ENCODE peak calls at places on chromosomes 5 and 9, in ten cellular contexts. P, R, H, Q, O, N, W, S, G and C are unnamed samples.

GRCh38 chr5:10689391-10690081 is 71.5 kb downstream of the DAP start:
- DNase-seq in P (no peak), R (no peak), H (no peak), Q (peak; percentile 46), O (no peak), N (no peak), W (no peak), S (no peak), G (peak; percentile 50), C (no peak)

GRCh38 chr5:163456840-163457239 is 3.1 kb downstream of the NUDCD2 start:
- DNase-seq in P (no peak), R (no peak), H (no peak), Q (no peak), O (no peak), N (no peak), W (no peak), S (no peak), G (no peak), C (no peak)

GRCh38 chr9:124480621-124480981 is 26.6 kb downstream of the NR5A1 start:
- DNase-seq in P (no peak), R (peak; percentile 40), H (no peak), Q (peak; percentile 72), O (no peak), N (no peak), W (no peak), S (peak; percentile 6), G (peak; percentile 32), C (no peak)

GRCh38 chr5:142915840-142916424 is 145.8 kb downstream of the ARHGAP26 start:
- DNase-seq in P (no peak), R (no peak), H (no peak), Q (peak; percentile 55), O (no peak), N (no peak), W (no peak), S (peak; percentile 46), G (peak; percentile 35), C (no peak)

GRCh38 chr5:123965626-123966025 is 453.6 kb downstream of the CSNK1G3 start:
- DNase-seq in P (no peak), R (no peak), H (no peak), Q (no peak), O (no peak), N (no peak), W (no peak), S (peak; percentile 2), G (no peak), C (no peak)

GRCh38 chr9:126162611-126163381 is 163.8 kb upstream of the MVB12B start:
- DNase-seq in P (no peak), R (no peak), H (no peak), Q (no peak), O (no peak), N (no peak), W (no peak), S (no peak), G (no peak), C (no peak)

GRCh38 chr5:80399553-80400239 is 8.2 kb upstream of the ZFYVE16 start:
- DNase-seq in P (no peak), R (no peak), H (no peak), Q (no peak), O (no peak), N (no peak), W (no peak), S (peak; percentile 3), G (no peak), C (no peak)

GRCh38 chr5:131242728-131243255 is 21.1 kb upstream of the CDC42SE2 start:
- DNase-seq in P (no peak), R (no peak), H (no peak), Q (no peak), O (no peak), N (no peak), W (no peak), S (peak; percentile 91), G (no peak), C (no peak)

GRCh38 chr5:94746731-94747124 is 128.3 kb downstream of the SLF1 start:
- DNase-seq in P (no peak), R (no peak), H (no peak), Q (peak; percentile 32), O (no peak), N (no peak), W (no peak), S (no peak), G (no peak), C (no peak)

GRCh38 chr5:73448451-73449136 is at the start of gene FOXD1:
- DNase-seq in P (peak; percentile 34), R (peak; percentile 65), H (peak; percentile 76), Q (peak; percentile 82), O (no peak), N (no peak), W (no peak), S (peak; percentile 99), G (peak; percentile 88), C (peak; percentile 61)

GRCh38 chr9:96062051-96062450 is 186.6 kb downstream of the ERCC6L2 start:
- DNase-seq in P (no peak), R (no peak), H (no peak), Q (no peak), O (no peak), N (no peak), W (no peak), S (no peak), G (no peak), C (no peak)

GRCh38 chr5:1012316-1012841 is 3.8 kb downstream of the NKD2 start:
- DNase-seq in P (no peak), R (peak; percentile 21), H (no peak), Q (no peak), O (no peak), N (no peak), W (no peak), S (no peak), G (no peak), C (no peak)

GRCh38 chr5:36414869-36415282 is 113.2 kb upstream of the RANBP3L start:
- DNase-seq in P (no peak), R (no peak), H (peak; percentile 36), Q (peak; percentile 64), O (no peak), N (no peak), W (no peak), S (peak; percentile 75), G (peak; percentile 61), C (no peak)

GRCh38 chr9:99878651-99879050 is 27.8 kb upstream of the STX17 start:
- DNase-seq in P (no peak), R (no peak), H (no peak), Q (no peak), O (no peak), N (no peak), W (no peak), S (no peak), G (no peak), C (no peak)

GRCh38 chr5:84433461-84433860 is 48.8 kb upstream of the EDIL3 start:
- DNase-seq in P (no peak), R (no peak), H (no peak), Q (no peak), O (no peak), N (no peak), W (no peak), S (peak; percentile 32), G (no peak), C (no peak)

GRCh38 chr5:81205058-81205457 is 28.1 kb upstream of the CKMT2 start:
- DNase-seq in P (no peak), R (no peak), H (no peak), Q (no peak), O (no peak), N (no peak), W (no peak), S (no peak), G (no peak), C (no peak)

GRCh38 chr5:179817071-179817840 is 3.4 kb upstream of the SQSTM1 start:
- DNase-seq in P (no peak), R (peak; percentile 68), H (no peak), Q (no peak), O (no peak), N (no peak), W (no peak), S (no peak), G (no peak), C (no peak)

GRCh38 chr5:74382864-74383618 is 257.5 kb downstream of the ENC1 start:
- DNase-seq in P (peak; percentile 74), R (no peak), H (no peak), Q (peak; percentile 44), O (no peak), N (no peak), W (no peak), S (peak; percentile 71), G (no peak), C (no peak)

GRCh38 chr9:93464876-93465275 is 11.5 kb upstream of the FAM120AOS start:
- DNase-seq in P (no peak), R (no peak), H (no peak), Q (no peak), O (no peak), N (no peak), W (no peak), S (no peak), G (no peak), C (no peak)

GRCh38 chr5:140321796-140322195 is 18.9 kb upstream of the PFDN1 start:
- DNase-seq in P (no peak), R (no peak), H (no peak), Q (no peak), O (peak; percentile 5), N (no peak), W (no peak), S (no peak), G (no peak), C (no peak)

GRCh38 chr5:149674686-149675085 is 55.4 kb upstream of the PPARGC1B start:
- DNase-seq in P (no peak), R (no peak), H (no peak), Q (no peak), O (no peak), N (no peak), W (no peak), S (no peak), G (no peak), C (no peak)

GRCh38 chr5:74848553-74849025 is 17.6 kb downstream of the FAM169A start:
- DNase-seq in P (no peak), R (no peak), H (no peak), Q (no peak), O (no peak), N (no peak), W (no peak), S (no peak), G (no peak), C (no peak)

GRCh38 chr5:91178461-91178860 is 204.7 kb downstream of the ARRDC3 start:
- DNase-seq in P (no peak), R (no peak), H (no peak), Q (no peak), O (no peak), N (no peak), W (no peak), S (no peak), G (no peak), C (no peak)

GRCh38 chr9:69180670-69181069 is 6.6 kb downstream of the TJP2 start:
- DNase-seq in P (no peak), R (no peak), H (peak; percentile 73), Q (no peak), O (no peak), N (no peak), W (no peak), S (peak; percentile 96), G (peak; percentile 79), C (no peak)

GRCh38 chr5:10424124-10424731 is 17.5 kb upstream of the ROPN1L start:
- DNase-seq in P (no peak), R (no peak), H (no peak), Q (peak; percentile 50), O (peak; percentile 38), N (no peak), W (no peak), S (peak; percentile 47), G (peak; percentile 46), C (no peak)

GRCh38 chr9:16689352-16689938 is 181.0 kb downstream of the BNC2 start:
- DNase-seq in P (no peak), R (no peak), H (peak; percentile 81), Q (no peak), O (no peak), N (no peak), W (no peak), S (peak; percentile 43), G (no peak), C (no peak)

GRCh38 chr5:34743878-34744277 is 87.8 kb downstream of the RAI14 start:
- DNase-seq in P (no peak), R (no peak), H (no peak), Q (peak; percentile 53), O (no peak), N (no peak), W (no peak), S (peak; percentile 95), G (peak; percentile 78), C (peak; percentile 10)

GRCh38 chr9:35322075-35322885 is 160.5 kb downstream of the UNC13B start:
- DNase-seq in P (no peak), R (no peak), H (no peak), Q (no peak), O (no peak), N (no peak), W (no peak), S (no peak), G (no peak), C (no peak)